ENCODE peak calls at places on chromosome 13, in five cellular contexts. One of them, this sample, is unnamed.

GRCh38 chr13:106432636-106433035 is 102.8 kb downstream of the EFNB2 start:
- DNase-seq in activated CD4-positive, alpha-beta memory T cell treated with anti-CD3 and anti-CD28 coated beads, Interleukin-2, amount 10 ng/mL, durations not matched to agents 7 days and 5 days: no peak
- DNase-seq in central memory CD4-positive, alpha-beta T cell: no peak
- DNase-seq in T-helper 9 cell: no peak
- DNase-seq in T-helper 2 cell: no peak
- DNase-seq in this sample: no peak

GRCh38 chr13:106471957-106472543 is 63.4 kb downstream of the EFNB2 start:
- DNase-seq in activated CD4-positive, alpha-beta memory T cell treated with anti-CD3 and anti-CD28 coated beads, Interleukin-2, amount 10 ng/mL, durations not matched to agents 7 days and 5 days: no peak
- DNase-seq in central memory CD4-positive, alpha-beta T cell: no peak
- DNase-seq in T-helper 9 cell: no peak
- DNase-seq in T-helper 2 cell: no peak
- DNase-seq in this sample: no peak

GRCh38 chr13:66634384-66634783 is 595.8 kb downstream of the PCDH9 start:
- DNase-seq in activated CD4-positive, alpha-beta memory T cell treated with anti-CD3 and anti-CD28 coated beads, Interleukin-2, amount 10 ng/mL, durations not matched to agents 7 days and 5 days: no peak
- DNase-seq in central memory CD4-positive, alpha-beta T cell: no peak
- DNase-seq in T-helper 9 cell: no peak
- DNase-seq in T-helper 2 cell: no peak
- DNase-seq in this sample: no peak

GRCh38 chr13:45466359-45466758 is 1.6 kb downstream of the COG3 start:
- DNase-seq in activated CD4-positive, alpha-beta memory T cell treated with anti-CD3 and anti-CD28 coated beads, Interleukin-2, amount 10 ng/mL, durations not matched to agents 7 days and 5 days: no peak
- DNase-seq in central memory CD4-positive, alpha-beta T cell: no peak
- DNase-seq in T-helper 9 cell: no peak
- DNase-seq in T-helper 2 cell: no peak
- DNase-seq in this sample: no peak

GRCh38 chr13:42747399-42747873 is 33.9 kb upstream of the FAM216B start:
- DNase-seq in activated CD4-positive, alpha-beta memory T cell treated with anti-CD3 and anti-CD28 coated beads, Interleukin-2, amount 10 ng/mL, durations not matched to agents 7 days and 5 days: no peak
- DNase-seq in central memory CD4-positive, alpha-beta T cell: no peak
- DNase-seq in T-helper 9 cell: no peak
- DNase-seq in T-helper 2 cell: no peak
- DNase-seq in this sample: no peak

GRCh38 chr13:107450931-107451330 is 764.4 kb downstream of the LIG4 start:
- DNase-seq in activated CD4-positive, alpha-beta memory T cell treated with anti-CD3 and anti-CD28 coated beads, Interleukin-2, amount 10 ng/mL, durations not matched to agents 7 days and 5 days: no peak
- DNase-seq in central memory CD4-positive, alpha-beta T cell: no peak
- DNase-seq in T-helper 9 cell: no peak
- DNase-seq in T-helper 2 cell: no peak
- DNase-seq in this sample: no peak

GRCh38 chr13:23987331-23987730 is 90.0 kb upstream of the C1QTNF9B start:
- DNase-seq in activated CD4-positive, alpha-beta memory T cell treated with anti-CD3 and anti-CD28 coated beads, Interleukin-2, amount 10 ng/mL, durations not matched to agents 7 days and 5 days: no peak
- DNase-seq in central memory CD4-positive, alpha-beta T cell: no peak
- DNase-seq in T-helper 9 cell: no peak
- DNase-seq in T-helper 2 cell: no peak
- DNase-seq in this sample: no peak

GRCh38 chr13:25046274-25046984 is 49.5 kb upstream of the PABPC3 start:
- DNase-seq in activated CD4-positive, alpha-beta memory T cell treated with anti-CD3 and anti-CD28 coated beads, Interleukin-2, amount 10 ng/mL, durations not matched to agents 7 days and 5 days: no peak
- DNase-seq in central memory CD4-positive, alpha-beta T cell: no peak
- DNase-seq in T-helper 9 cell: no peak
- DNase-seq in T-helper 2 cell: no peak
- DNase-seq in this sample: no peak

GRCh38 chr13:110108348-110109139 is 198.4 kb downstream of the COL4A1 start:
- DNase-seq in activated CD4-positive, alpha-beta memory T cell treated with anti-CD3 and anti-CD28 coated beads, Interleukin-2, amount 10 ng/mL, durations not matched to agents 7 days and 5 days: no peak
- DNase-seq in central memory CD4-positive, alpha-beta T cell: no peak
- DNase-seq in T-helper 9 cell: no peak
- DNase-seq in T-helper 2 cell: no peak
- DNase-seq in this sample: no peak

GRCh38 chr13:77000475-77000874 is 8.6 kb downstream of the CLN5 start:
- DNase-seq in activated CD4-positive, alpha-beta memory T cell treated with anti-CD3 and anti-CD28 coated beads, Interleukin-2, amount 10 ng/mL, durations not matched to agents 7 days and 5 days: no peak
- DNase-seq in central memory CD4-positive, alpha-beta T cell: no peak
- DNase-seq in T-helper 9 cell: no peak
- DNase-seq in T-helper 2 cell: no peak
- DNase-seq in this sample: no peak

GRCh38 chr13:46698015-46698414 is 98.9 kb downstream of the ESD start:
- DNase-seq in activated CD4-positive, alpha-beta memory T cell treated with anti-CD3 and anti-CD28 coated beads, Interleukin-2, amount 10 ng/mL, durations not matched to agents 7 days and 5 days: no peak
- DNase-seq in central memory CD4-positive, alpha-beta T cell: no peak
- DNase-seq in T-helper 9 cell: no peak
- DNase-seq in T-helper 2 cell: no peak
- DNase-seq in this sample: no peak

GRCh38 chr13:30463820-30464495 is 1.8 kb downstream of the HMGB1 start:
- DNase-seq in activated CD4-positive, alpha-beta memory T cell treated with anti-CD3 and anti-CD28 coated beads, Interleukin-2, amount 10 ng/mL, durations not matched to agents 7 days and 5 days: peak
- DNase-seq in central memory CD4-positive, alpha-beta T cell: peak
- DNase-seq in T-helper 9 cell: peak
- DNase-seq in T-helper 2 cell: peak
- DNase-seq in this sample: peak

GRCh38 chr13:110346661-110347067 is 39.6 kb downstream of the COL4A2 start:
- DNase-seq in activated CD4-positive, alpha-beta memory T cell treated with anti-CD3 and anti-CD28 coated beads, Interleukin-2, amount 10 ng/mL, durations not matched to agents 7 days and 5 days: no peak
- DNase-seq in central memory CD4-positive, alpha-beta T cell: no peak
- DNase-seq in T-helper 9 cell: no peak
- DNase-seq in T-helper 2 cell: no peak
- DNase-seq in this sample: no peak

GRCh38 chr13:24199016-24199415 is 38.5 kb downstream of the SPATA13 start:
- DNase-seq in activated CD4-positive, alpha-beta memory T cell treated with anti-CD3 and anti-CD28 coated beads, Interleukin-2, amount 10 ng/mL, durations not matched to agents 7 days and 5 days: no peak
- DNase-seq in central memory CD4-positive, alpha-beta T cell: no peak
- DNase-seq in T-helper 9 cell: no peak
- DNase-seq in T-helper 2 cell: no peak
- DNase-seq in this sample: no peak

GRCh38 chr13:42396501-42396900 is 124.5 kb downstream of the AKAP11 start:
- DNase-seq in activated CD4-positive, alpha-beta memory T cell treated with anti-CD3 and anti-CD28 coated beads, Interleukin-2, amount 10 ng/mL, durations not matched to agents 7 days and 5 days: peak
- DNase-seq in central memory CD4-positive, alpha-beta T cell: peak
- DNase-seq in T-helper 9 cell: no peak
- DNase-seq in T-helper 2 cell: peak
- DNase-seq in this sample: no peak

GRCh38 chr13:40329682-40330485 is 336.6 kb downstream of the FOXO1 start:
- DNase-seq in activated CD4-positive, alpha-beta memory T cell treated with anti-CD3 and anti-CD28 coated beads, Interleukin-2, amount 10 ng/mL, durations not matched to agents 7 days and 5 days: no peak
- DNase-seq in central memory CD4-positive, alpha-beta T cell: no peak
- DNase-seq in T-helper 9 cell: no peak
- DNase-seq in T-helper 2 cell: no peak
- DNase-seq in this sample: no peak

GRCh38 chr13:47039106-47039505 is 142.3 kb upstream of the HTR2A start:
- DNase-seq in activated CD4-positive, alpha-beta memory T cell treated with anti-CD3 and anti-CD28 coated beads, Interleukin-2, amount 10 ng/mL, durations not matched to agents 7 days and 5 days: no peak
- DNase-seq in central memory CD4-positive, alpha-beta T cell: no peak
- DNase-seq in T-helper 9 cell: no peak
- DNase-seq in T-helper 2 cell: no peak
- DNase-seq in this sample: no peak

GRCh38 chr13:113744197-113745000 is 14.6 kb upstream of the TMEM255B start:
- DNase-seq in activated CD4-positive, alpha-beta memory T cell treated with anti-CD3 and anti-CD28 coated beads, Interleukin-2, amount 10 ng/mL, durations not matched to agents 7 days and 5 days: no peak
- DNase-seq in central memory CD4-positive, alpha-beta T cell: no peak
- DNase-seq in T-helper 9 cell: no peak
- DNase-seq in T-helper 2 cell: no peak
- DNase-seq in this sample: no peak

GRCh38 chr13:79270859-79271258 is 135.2 kb downstream of the RBM26 start:
- DNase-seq in activated CD4-positive, alpha-beta memory T cell treated with anti-CD3 and anti-CD28 coated beads, Interleukin-2, amount 10 ng/mL, durations not matched to agents 7 days and 5 days: no peak
- DNase-seq in central memory CD4-positive, alpha-beta T cell: no peak
- DNase-seq in T-helper 9 cell: no peak
- DNase-seq in T-helper 2 cell: no peak
- DNase-seq in this sample: no peak

GRCh38 chr13:111031531-111031961 is 83.6 kb upstream of the ARHGEF7 start:
- DNase-seq in activated CD4-positive, alpha-beta memory T cell treated with anti-CD3 and anti-CD28 coated beads, Interleukin-2, amount 10 ng/mL, durations not matched to agents 7 days and 5 days: peak
- DNase-seq in central memory CD4-positive, alpha-beta T cell: no peak
- DNase-seq in T-helper 9 cell: no peak
- DNase-seq in T-helper 2 cell: no peak
- DNase-seq in this sample: no peak

GRCh38 chr13:34201050-34201913 is 383.3 kb downstream of the RFC3 start:
- DNase-seq in activated CD4-positive, alpha-beta memory T cell treated with anti-CD3 and anti-CD28 coated beads, Interleukin-2, amount 10 ng/mL, durations not matched to agents 7 days and 5 days: no peak
- DNase-seq in central memory CD4-positive, alpha-beta T cell: no peak
- DNase-seq in T-helper 9 cell: no peak
- DNase-seq in T-helper 2 cell: no peak
- DNase-seq in this sample: no peak

GRCh38 chr13:110103026-110103425 is 203.9 kb downstream of the COL4A1 start:
- DNase-seq in activated CD4-positive, alpha-beta memory T cell treated with anti-CD3 and anti-CD28 coated beads, Interleukin-2, amount 10 ng/mL, durations not matched to agents 7 days and 5 days: no peak
- DNase-seq in central memory CD4-positive, alpha-beta T cell: no peak
- DNase-seq in T-helper 9 cell: no peak
- DNase-seq in T-helper 2 cell: no peak
- DNase-seq in this sample: no peak

GRCh38 chr13:33884506-33885221 is 66.7 kb downstream of the RFC3 start:
- DNase-seq in activated CD4-positive, alpha-beta memory T cell treated with anti-CD3 and anti-CD28 coated beads, Interleukin-2, amount 10 ng/mL, durations not matched to agents 7 days and 5 days: no peak
- DNase-seq in central memory CD4-positive, alpha-beta T cell: no peak
- DNase-seq in T-helper 9 cell: no peak
- DNase-seq in T-helper 2 cell: no peak
- DNase-seq in this sample: no peak

GRCh38 chr13:39641645-39642044 is 13.8 kb upstream of the COG6 start:
- DNase-seq in activated CD4-positive, alpha-beta memory T cell treated with anti-CD3 and anti-CD28 coated beads, Interleukin-2, amount 10 ng/mL, durations not matched to agents 7 days and 5 days: no peak
- DNase-seq in central memory CD4-positive, alpha-beta T cell: no peak
- DNase-seq in T-helper 9 cell: no peak
- DNase-seq in T-helper 2 cell: no peak
- DNase-seq in this sample: no peak

GRCh38 chr13:74871671-74872070 is 610.3 kb downstream of the TBC1D4 start:
- DNase-seq in activated CD4-positive, alpha-beta memory T cell treated with anti-CD3 and anti-CD28 coated beads, Interleukin-2, amount 10 ng/mL, durations not matched to agents 7 days and 5 days: no peak
- DNase-seq in central memory CD4-positive, alpha-beta T cell: no peak
- DNase-seq in T-helper 9 cell: no peak
- DNase-seq in T-helper 2 cell: no peak
- DNase-seq in this sample: no peak

GRCh38 chr13:46173656-46174055 is 8.3 kb downstream of the LCP1 start:
- DNase-seq in activated CD4-positive, alpha-beta memory T cell treated with anti-CD3 and anti-CD28 coated beads, Interleukin-2, amount 10 ng/mL, durations not matched to agents 7 days and 5 days: no peak
- DNase-seq in central memory CD4-positive, alpha-beta T cell: no peak
- DNase-seq in T-helper 9 cell: no peak
- DNase-seq in T-helper 2 cell: peak
- DNase-seq in this sample: no peak

GRCh38 chr13:26340812-26341211 is 86.9 kb downstream of the CDK8 start:
- DNase-seq in activated CD4-positive, alpha-beta memory T cell treated with anti-CD3 and anti-CD28 coated beads, Interleukin-2, amount 10 ng/mL, durations not matched to agents 7 days and 5 days: no peak
- DNase-seq in central memory CD4-positive, alpha-beta T cell: no peak
- DNase-seq in T-helper 9 cell: no peak
- DNase-seq in T-helper 2 cell: no peak
- DNase-seq in this sample: no peak

GRCh38 chr13:111183959-111184684 is 69.0 kb downstream of the ARHGEF7 start:
- DNase-seq in activated CD4-positive, alpha-beta memory T cell treated with anti-CD3 and anti-CD28 coated beads, Interleukin-2, amount 10 ng/mL, durations not matched to agents 7 days and 5 days: no peak
- DNase-seq in central memory CD4-positive, alpha-beta T cell: no peak
- DNase-seq in T-helper 9 cell: no peak
- DNase-seq in T-helper 2 cell: no peak
- DNase-seq in this sample: no peak

GRCh38 chr13:59458908-59459579 is 704.7 kb downstream of the DIAPH3 start:
- DNase-seq in activated CD4-positive, alpha-beta memory T cell treated with anti-CD3 and anti-CD28 coated beads, Interleukin-2, amount 10 ng/mL, durations not matched to agents 7 days and 5 days: no peak
- DNase-seq in central memory CD4-positive, alpha-beta T cell: no peak
- DNase-seq in T-helper 9 cell: no peak
- DNase-seq in T-helper 2 cell: no peak
- DNase-seq in this sample: no peak

GRCh38 chr13:76621726-76622125 is 264.5 kb downstream of the KCTD12 start:
- DNase-seq in activated CD4-positive, alpha-beta memory T cell treated with anti-CD3 and anti-CD28 coated beads, Interleukin-2, amount 10 ng/mL, durations not matched to agents 7 days and 5 days: no peak
- DNase-seq in central memory CD4-positive, alpha-beta T cell: no peak
- DNase-seq in T-helper 9 cell: no peak
- DNase-seq in T-helper 2 cell: no peak
- DNase-seq in this sample: no peak

GRCh38 chr13:24381539-24382265 is 72.3 kb downstream of the C1QTNF9 start:
- DNase-seq in activated CD4-positive, alpha-beta memory T cell treated with anti-CD3 and anti-CD28 coated beads, Interleukin-2, amount 10 ng/mL, durations not matched to agents 7 days and 5 days: no peak
- DNase-seq in central memory CD4-positive, alpha-beta T cell: no peak
- DNase-seq in T-helper 9 cell: no peak
- DNase-seq in T-helper 2 cell: no peak
- DNase-seq in this sample: no peak

This sample was measured in NCI-H1694 treated with DMSO at 0.1 percent for 48 hours.